ENCODE peak calls at places on chromosome 1, in eight cellular contexts. One of them, this sample, is unnamed.

GRCh38 chr1:41385398-41386189 is 24.4 kb downstream of the FOXO6 start:
- DNase-seq in fibroblast of lung: no peak
- DNase-seq in kidney: no peak
- DNase-seq in left lung: no peak
- DNase-seq in cardiac muscle cell: no peak
- DNase-seq in heart left ventricle: no peak
- DNase-seq in PC-3: no peak
- DNase-seq in A549: no peak
- DNase-seq in this sample: no peak

GRCh38 chr1:205328476-205328875 is 6.9 kb upstream of the NUAK2 start:
- DNase-seq in fibroblast of lung: no peak
- DNase-seq in kidney: no peak
- DNase-seq in left lung: no peak
- DNase-seq in cardiac muscle cell: no peak
- DNase-seq in heart left ventricle: no peak
- DNase-seq in PC-3: no peak
- DNase-seq in A549: no peak
- DNase-seq in this sample: no peak

GRCh38 chr1:19676438-19676922 is 11.8 kb downstream of the HTR6 start:
- DNase-seq in fibroblast of lung: peak; percentile 70
- DNase-seq in kidney: no peak
- DNase-seq in left lung: no peak
- DNase-seq in cardiac muscle cell: peak; percentile 85
- DNase-seq in heart left ventricle: peak; percentile 80
- DNase-seq in PC-3: peak; percentile 57
- DNase-seq in A549: peak; percentile 28
- DNase-seq in this sample: no peak

GRCh38 chr1:159120317-159120716 is 43.8 kb upstream of the AIM2 start:
- DNase-seq in fibroblast of lung: no peak
- DNase-seq in kidney: no peak
- DNase-seq in left lung: no peak
- DNase-seq in cardiac muscle cell: no peak
- DNase-seq in heart left ventricle: no peak
- DNase-seq in PC-3: no peak
- DNase-seq in A549: no peak
- DNase-seq in this sample: no peak

GRCh38 chr1:226739696-226740065 is 599 bp upstream of the ITPKB start:
- DNase-seq in fibroblast of lung: no peak
- DNase-seq in kidney: no peak
- DNase-seq in left lung: no peak
- DNase-seq in cardiac muscle cell: no peak
- DNase-seq in heart left ventricle: no peak
- DNase-seq in PC-3: no peak
- DNase-seq in A549: no peak
- DNase-seq in this sample: no peak

GRCh38 chr1:210347112-210347511 is 18.4 kb downstream of the HHAT start:
- DNase-seq in fibroblast of lung: no peak
- DNase-seq in kidney: no peak
- DNase-seq in left lung: no peak
- DNase-seq in cardiac muscle cell: no peak
- DNase-seq in heart left ventricle: no peak
- DNase-seq in PC-3: no peak
- DNase-seq in A549: no peak
- DNase-seq in this sample: no peak

GRCh38 chr1:20194224-20194623 is 7.9 kb upstream of the PLA2G2C start:
- DNase-seq in fibroblast of lung: no peak
- DNase-seq in kidney: no peak
- DNase-seq in left lung: no peak
- DNase-seq in cardiac muscle cell: no peak
- DNase-seq in heart left ventricle: no peak
- DNase-seq in PC-3: peak; percentile 61
- DNase-seq in A549: no peak
- DNase-seq in this sample: no peak

GRCh38 chr1:224541072-224541790 is 74.9 kb upstream of the CNIH3 start:
- DNase-seq in fibroblast of lung: peak; percentile 28
- DNase-seq in kidney: no peak
- DNase-seq in left lung: no peak
- DNase-seq in cardiac muscle cell: no peak
- DNase-seq in heart left ventricle: no peak
- DNase-seq in PC-3: no peak
- DNase-seq in A549: no peak
- DNase-seq in this sample: no peak

GRCh38 chr1:169106095-169106920 is at the start of gene ATP1B1:
- DNase-seq in fibroblast of lung: peak; percentile 74
- DNase-seq in kidney: peak; percentile 96
- DNase-seq in left lung: peak; percentile 96
- DNase-seq in cardiac muscle cell: peak; percentile 97
- DNase-seq in heart left ventricle: peak; percentile 92
- DNase-seq in PC-3: peak; percentile 96
- DNase-seq in A549: peak; percentile 91
- DNase-seq in this sample: peak; percentile 91

DNA sequence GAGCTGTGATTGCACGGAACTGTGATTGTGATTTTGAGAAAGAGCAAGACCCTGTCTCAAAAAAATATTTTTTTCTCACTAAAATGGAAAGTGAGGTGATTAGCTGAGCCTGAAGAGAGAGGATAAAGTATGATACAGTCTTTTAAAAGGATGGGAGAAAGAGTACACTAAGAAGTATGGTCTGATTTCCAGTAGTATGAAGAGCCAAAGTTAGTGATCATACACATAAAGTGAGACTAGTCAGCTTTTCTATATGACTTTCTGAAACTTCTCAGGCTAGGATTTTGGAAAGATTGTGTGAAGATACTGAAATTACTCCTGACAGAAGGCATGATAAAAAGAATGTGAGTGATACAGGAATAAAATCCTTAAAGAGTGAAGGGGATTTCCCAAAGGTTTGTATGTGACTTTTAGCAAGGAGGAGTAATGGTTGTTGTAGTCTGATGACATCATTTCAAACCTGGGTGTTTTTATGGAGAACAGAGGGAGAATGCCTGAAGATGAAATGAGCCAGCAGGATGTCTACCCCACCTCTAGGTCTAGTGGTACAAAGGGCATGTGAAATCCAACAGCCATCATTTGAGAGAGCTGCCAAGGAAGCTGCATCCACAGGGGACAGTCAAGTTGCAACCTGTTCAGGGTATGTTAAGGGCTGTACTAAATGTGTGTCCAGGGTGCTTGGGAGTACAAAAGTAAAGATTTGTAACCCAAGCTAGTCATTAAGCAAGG is 157.7 kb downstream of the PIK3R3 start:
- DNase-seq in fibroblast of lung: no peak
- DNase-seq in kidney: no peak
- DNase-seq in left lung: no peak
- DNase-seq in cardiac muscle cell: no peak
- DNase-seq in heart left ventricle: no peak
- DNase-seq in PC-3: peak; percentile 7
- DNase-seq in A549: peak; percentile 2
- DNase-seq in this sample: no peak
- H3K27ac ChIP-seq in fibroblast of lung: no peak overlapping the region
- H3K27ac ChIP-seq in kidney: no peak overlapping the region
- H3K27ac ChIP-seq in left lung: no peak overlapping the region
- H3K27ac ChIP-seq in cardiac muscle cell: no peak overlapping the region
- H3K27ac ChIP-seq in heart left ventricle: no peak overlapping the region
- H3K27ac ChIP-seq in PC-3: no peak overlapping the region
- H3K27ac ChIP-seq in A549: peak overlapping the region; percentile 6
- H3K27ac ChIP-seq in this sample: no peak overlapping the region

GRCh38 chr1:211647666-211648065 is 27.8 kb downstream of the NEK2 start:
- DNase-seq in fibroblast of lung: no peak
- DNase-seq in kidney: no peak
- DNase-seq in left lung: no peak
- DNase-seq in cardiac muscle cell: no peak
- DNase-seq in heart left ventricle: no peak
- DNase-seq in PC-3: no peak
- DNase-seq in A549: no peak
- DNase-seq in this sample: no peak

GRCh38 chr1:211650922-211651303 is 24.5 kb downstream of the NEK2 start:
- DNase-seq in fibroblast of lung: no peak
- DNase-seq in kidney: no peak
- DNase-seq in left lung: no peak
- DNase-seq in cardiac muscle cell: no peak
- DNase-seq in heart left ventricle: no peak
- DNase-seq in PC-3: no peak
- DNase-seq in A549: no peak
- DNase-seq in this sample: no peak

GRCh38 chr1:211646566-211646965 is 28.9 kb downstream of the NEK2 start:
- DNase-seq in fibroblast of lung: no peak
- DNase-seq in kidney: no peak
- DNase-seq in left lung: no peak
- DNase-seq in cardiac muscle cell: no peak
- DNase-seq in heart left ventricle: no peak
- DNase-seq in PC-3: no peak
- DNase-seq in A549: no peak
- DNase-seq in this sample: no peak

GRCh38 chr1:211648336-211648735 is 27.1 kb downstream of the NEK2 start:
- DNase-seq in fibroblast of lung: no peak
- DNase-seq in kidney: no peak
- DNase-seq in left lung: no peak
- DNase-seq in cardiac muscle cell: peak; percentile 33
- DNase-seq in heart left ventricle: no peak
- DNase-seq in PC-3: peak; percentile 82
- DNase-seq in A549: peak; percentile 37
- DNase-seq in this sample: no peak

GRCh38 chr1:211648980-211649934 is 26.2 kb downstream of the NEK2 start:
- DNase-seq in fibroblast of lung: peak; percentile 41
- DNase-seq in kidney: no peak
- DNase-seq in left lung: no peak
- DNase-seq in cardiac muscle cell: peak; percentile 55
- DNase-seq in heart left ventricle: no peak
- DNase-seq in PC-3: peak; percentile 32
- DNase-seq in A549: peak; percentile 55
- DNase-seq in this sample: no peak
- TF ChIP-seq CTCF in fibroblast of lung: no peak
- TF ChIP-seq CTCF in kidney: peak; percentile 28
- TF ChIP-seq CTCF in left lung: peak; percentile 45
- TF ChIP-seq CTCF in cardiac muscle cell: peak; percentile 59
- TF ChIP-seq CTCF in heart left ventricle: peak; percentile 73
- TF ChIP-seq CTCF in PC-3: peak; percentile 41
- TF ChIP-seq CTCF in A549: peak; percentile 47
- TF ChIP-seq CTCF in this sample: peak; percentile 52

DNA sequence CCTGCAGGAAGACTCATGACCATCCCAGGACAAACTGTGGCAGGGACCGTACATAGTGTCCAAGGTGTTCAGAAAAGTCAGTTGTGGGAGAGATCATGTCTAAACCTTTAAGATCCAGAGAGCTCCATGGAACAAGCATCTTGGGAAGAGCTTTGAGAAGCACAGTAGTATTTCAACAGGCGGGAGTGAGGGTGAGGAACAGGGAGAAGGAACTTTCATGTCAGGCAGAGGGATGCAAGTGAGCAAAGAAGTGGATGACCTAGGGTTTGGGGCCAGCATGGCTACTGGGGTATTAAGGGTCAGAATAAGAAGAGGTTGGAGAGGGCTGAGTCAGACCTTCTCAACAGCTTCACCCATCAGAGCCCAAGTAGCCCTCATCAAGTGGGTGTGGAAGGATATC is 147.9 kb upstream of the ETV3 start:
- DNase-seq in fibroblast of lung: no peak
- DNase-seq in kidney: no peak
- DNase-seq in left lung: no peak
- DNase-seq in cardiac muscle cell: no peak
- DNase-seq in heart left ventricle: no peak
- DNase-seq in PC-3: no peak
- DNase-seq in A549: no peak
- DNase-seq in this sample: no peak
- H3K27ac ChIP-seq in fibroblast of lung: no peak overlapping the region
- H3K27ac ChIP-seq in kidney: no peak overlapping the region
- H3K27ac ChIP-seq in left lung: no peak overlapping the region
- H3K27ac ChIP-seq in cardiac muscle cell: no peak overlapping the region
- H3K27ac ChIP-seq in heart left ventricle: no peak overlapping the region
- H3K27ac ChIP-seq in PC-3: no peak overlapping the region
- H3K27ac ChIP-seq in A549: no peak overlapping the region
- H3K27ac ChIP-seq in this sample: no peak overlapping the region

GRCh38 chr1:152871731-152872126 is 6.4 kb upstream of the SMCP start:
- DNase-seq in fibroblast of lung: no peak
- DNase-seq in kidney: no peak
- DNase-seq in left lung: no peak
- DNase-seq in cardiac muscle cell: no peak
- DNase-seq in heart left ventricle: no peak
- DNase-seq in PC-3: no peak
- DNase-seq in A549: no peak
- DNase-seq in this sample: no peak

GRCh38 chr1:152873495-152873894 is 4.6 kb upstream of the SMCP start:
- DNase-seq in fibroblast of lung: peak; percentile 23
- DNase-seq in kidney: no peak
- DNase-seq in left lung: no peak
- DNase-seq in cardiac muscle cell: no peak
- DNase-seq in heart left ventricle: no peak
- DNase-seq in PC-3: peak; percentile 65
- DNase-seq in A549: no peak
- DNase-seq in this sample: no peak

GRCh38 chr1:152866321-152866720 is 6.5 kb downstream of the LCE7A start:
- DNase-seq in fibroblast of lung: no peak
- DNase-seq in kidney: no peak
- DNase-seq in left lung: no peak
- DNase-seq in cardiac muscle cell: no peak
- DNase-seq in heart left ventricle: no peak
- DNase-seq in PC-3: no peak
- DNase-seq in A549: no peak
- DNase-seq in this sample: no peak

GRCh38 chr1:152869808-152870419 is 8.2 kb upstream of the SMCP start:
- DNase-seq in fibroblast of lung: peak; percentile 49
- DNase-seq in kidney: no peak
- DNase-seq in left lung: no peak
- DNase-seq in cardiac muscle cell: peak; percentile 70
- DNase-seq in heart left ventricle: peak; percentile 50
- DNase-seq in PC-3: peak; percentile 89
- DNase-seq in A549: peak; percentile 81
- DNase-seq in this sample: no peak

DNA sequence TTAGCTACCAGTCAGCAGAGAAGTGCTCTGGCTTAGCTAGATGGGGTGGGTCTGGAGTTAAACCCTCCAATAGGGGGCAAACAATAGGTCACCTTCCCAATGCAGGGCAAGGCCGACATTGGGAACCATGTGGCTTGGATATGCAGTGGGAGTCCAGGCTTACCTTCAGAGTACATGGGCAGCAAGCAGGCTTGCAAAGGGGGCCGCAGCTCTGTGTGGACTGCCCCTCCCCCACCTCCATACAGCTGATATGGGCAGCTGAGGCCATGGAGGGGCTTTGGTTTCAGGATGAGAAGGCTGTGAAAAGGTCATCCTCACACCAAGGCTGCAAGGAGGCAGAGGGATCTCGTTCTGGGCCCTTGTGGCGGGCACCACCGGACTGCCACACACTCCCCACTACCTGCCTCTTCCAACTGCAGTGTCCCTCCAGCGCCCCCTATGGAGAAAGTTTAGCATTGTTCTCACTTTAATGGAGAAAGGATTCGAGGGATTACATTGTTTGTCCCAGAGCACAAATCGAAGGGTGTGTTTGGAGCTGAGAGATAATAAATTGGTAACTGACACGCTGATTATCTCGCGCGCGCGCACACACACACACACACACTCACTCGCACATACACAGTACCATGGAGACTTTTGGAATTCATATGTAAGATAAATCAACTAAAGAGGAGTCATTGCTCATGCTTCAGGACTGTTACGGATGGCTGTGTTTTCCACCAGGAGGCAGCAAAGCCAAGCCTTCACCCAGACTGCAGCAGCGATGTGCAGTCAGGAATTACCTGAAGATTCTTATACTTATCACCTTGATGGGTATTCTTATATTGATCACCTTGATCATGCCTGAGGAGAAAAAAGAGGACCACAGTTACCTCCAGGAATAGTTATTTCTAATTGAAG is 7.0 kb upstream of the SMCP start:
- DNase-seq in fibroblast of lung: peak; percentile 10
- DNase-seq in kidney: no peak
- DNase-seq in left lung: no peak
- DNase-seq in cardiac muscle cell: peak; percentile 25
- DNase-seq in heart left ventricle: no peak
- DNase-seq in PC-3: peak; percentile 82
- DNase-seq in A549: peak; percentile 25
- DNase-seq in this sample: no peak
- TF ChIP-seq CTCF in fibroblast of lung: peak; percentile 67
- TF ChIP-seq CTCF in kidney: peak; percentile 28
- TF ChIP-seq CTCF in left lung: no peak
- TF ChIP-seq CTCF in cardiac muscle cell: peak; percentile 18
- TF ChIP-seq CTCF in heart left ventricle: no peak
- TF ChIP-seq CTCF in PC-3: peak; percentile 94
- TF ChIP-seq CTCF in A549: peak; percentile 55
- TF ChIP-seq CTCF in this sample: peak; percentile 40

This sample was measured in dorsolateral prefrontal cortex.